ENCODE peak calls at places on chromosomes 6 and 20, in six cellular contexts. M, T, Z, F, R and X are unnamed samples.

GRCh38 chr20:1415667-1416468 is 23.0 kb upstream of the FKBP1A start:
- DNase-seq in R (no peak), M (peak), Z (peak), F (peak), T (no peak), X (no peak)

GRCh38 chr6:54426995-54427394 is 118.8 kb downstream of the TINAG start:
- DNase-seq in F (no peak), M (no peak), R (no peak), T (no peak), Z (no peak), X (no peak)

GRCh38 chr6:139124887-139125672 is 9.8 kb upstream of the HECA start:
- DNase-seq in F (no peak), Z (no peak), T (peak), M (peak), R (no peak), X (no peak)

GRCh38 chr20:10551732-10552724 is 116.9 kb downstream of the SLX4IP start:
- DNase-seq in T (no peak), R (no peak), Z (no peak), M (no peak), F (no peak), X (no peak)

GRCh38 chr20:23320317-23320716 is 30.3 kb upstream of the NXT1 start:
- DNase-seq in R (no peak), T (no peak), M (no peak), Z (no peak), F (no peak), X (no peak)

GRCh38 chr6:82365011-82365751 is 1.6 kb downstream of the TPBG start:
- DNase-seq in Z (peak), F (no peak), M (peak), T (peak), R (no peak), X (no peak)

GRCh38 chr6:25122001-25122400 is 157.2 kb upstream of the CARMIL1 start:
- DNase-seq in R (no peak), F (no peak), Z (no peak), T (no peak), M (no peak), X (no peak)

GRCh38 chr20:23666189-23666588 is 22.6 kb downstream of the CST4 start:
- DNase-seq in F (no peak), T (no peak), Z (no peak), R (no peak), M (no peak), X (no peak)

GRCh38 chr6:158321960-158322359 is 9.7 kb downstream of the TULP4 start:
- DNase-seq in M (peak), Z (no peak), T (no peak), R (no peak), F (no peak), X (no peak)

GRCh38 chr6:41942045-41942851 is 640 bp upstream of the CCND3 start:
- DNase-seq in F (no peak), T (peak), M (no peak), R (no peak), Z (no peak), X (no peak)

GRCh38 chr6:36975231-36976004 is 10.6 kb downstream of the MTCH1 start:
- DNase-seq in Z (no peak), M (no peak), T (no peak), R (no peak), F (no peak), X (no peak)

GRCh38 chr20:51306521-51307358 is 235.8 kb downstream of the NFATC2 start:
- DNase-seq in T (peak), Z (peak), F (peak), R (peak), M (peak), X (peak)

GRCh38 chr6:39791850-39792500 is at the start of gene DAAM2:
- DNase-seq in F (no peak), T (no peak), M (no peak), R (no peak), Z (no peak), X (peak)

GRCh38 chr20:49508435-49509199 is 26.1 kb upstream of the KCNB1 start:
- DNase-seq in R (peak), Z (peak), M (peak), T (no peak), F (no peak), X (no peak)

GRCh38 chr20:60482609-60483008 is 524.4 kb downstream of the CDH26 start:
- DNase-seq in T (no peak), R (no peak), F (no peak), M (no peak), Z (no peak), X (no peak)

GRCh38 chr6:110270166-110270565 is 88.0 kb downstream of the METTL24 start:
- DNase-seq in Z (no peak), R (no peak), T (no peak), F (no peak), M (no peak), X (no peak)

GRCh38 chr6:80165143-80165542 is 58.7 kb downstream of the BCKDHB start:
- DNase-seq in T (no peak), F (no peak), R (no peak), M (peak), Z (no peak), X (no peak)

GRCh38 chr20:8777866-8778265 is 291.0 kb upstream of the PLCB4 start:
- DNase-seq in M (no peak), F (no peak), R (no peak), T (no peak), Z (no peak), X (no peak)